ENCODE peak calls at places on chromosomes 4 and X, in four cellular contexts. H is GM10248, V is GM06990, C is glutamatergic neuron. L is an unnamed sample.

GRCh38 chr4:2768921-2769336 is 12.8 kb upstream of the TNIP2 start:
- DNase-seq in C (no peak), H (no peak), V (no peak), L (no peak)

GRCh38 chr4:40473578-40474388 is 138.7 kb downstream of the CHRNA9 start:
- DNase-seq in H (peak; percentile 24), C (no peak), V (no peak), L (no peak)

GRCh38 chr4:130336585-130337217 is 1240.7 kb downstream of the C4orf33 start:
- DNase-seq in H (no peak), C (no peak), V (no peak), L (no peak)

GRCh38 chrX:47186096-47186740 is 7.4 kb upstream of the UBA1 start:
- DNase-seq in V (no peak), C (no peak), H (no peak), L (no peak)

GRCh38 chrX:46465203-46465602 is 80.0 kb downstream of the ZNF674 start:
- DNase-seq in H (no peak), C (no peak), V (no peak), L (no peak)

GRCh38 chr4:93786149-93786548 is 42.4 kb upstream of the ATOH1 start:
- DNase-seq in V (no peak), C (no peak), H (no peak), L (no peak)

GRCh38 chrX:110692876-110693275 is 102.7 kb downstream of the CHRDL1 start:
- DNase-seq in H (no peak), C (no peak), V (no peak), L (no peak)

GRCh38 chr4:96654045-96654444 is 814.2 kb downstream of the PDHA2 start:
- DNase-seq in H (no peak), V (no peak), C (no peak), L (no peak)

GRCh38 chr4:151152033-151152432 is 52.6 kb downstream of the RPS3A start:
- DNase-seq in V (no peak), H (no peak), C (no peak), L (no peak)

GRCh38 chr4:129453524-129453923 is 357.6 kb downstream of the C4orf33 start:
- DNase-seq in C (no peak), H (no peak), V (no peak), L (no peak)

GRCh38 chr4:6892190-6892908 is 17.3 kb upstream of the TBC1D14 start:
- DNase-seq in C (peak; percentile 32), V (no peak), H (peak; percentile 38), L (no peak)

GRCh38 chr4:155408796-155409195 is 32.0 kb upstream of the MAP9 start:
- DNase-seq in C (no peak), V (no peak), H (no peak), L (no peak)

GRCh38 chr4:19776021-19776459 is 475.7 kb upstream of the SLIT2 start:
- DNase-seq in H (no peak), C (no peak), V (no peak), L (no peak)
- TF ChIP-seq CTCF in H (no peak), C (no peak), V (no peak), L (no peak)

GRCh38 chrX:65534450-65535292 is at the start of gene LAS1L:
- DNase-seq in C (peak; percentile 87), V (peak; percentile 91), H (peak; percentile 90), L (peak; percentile 81)
- TF ChIP-seq CTCF in C (no peak), V (no peak), H (no peak), L (no peak)

DNA sequence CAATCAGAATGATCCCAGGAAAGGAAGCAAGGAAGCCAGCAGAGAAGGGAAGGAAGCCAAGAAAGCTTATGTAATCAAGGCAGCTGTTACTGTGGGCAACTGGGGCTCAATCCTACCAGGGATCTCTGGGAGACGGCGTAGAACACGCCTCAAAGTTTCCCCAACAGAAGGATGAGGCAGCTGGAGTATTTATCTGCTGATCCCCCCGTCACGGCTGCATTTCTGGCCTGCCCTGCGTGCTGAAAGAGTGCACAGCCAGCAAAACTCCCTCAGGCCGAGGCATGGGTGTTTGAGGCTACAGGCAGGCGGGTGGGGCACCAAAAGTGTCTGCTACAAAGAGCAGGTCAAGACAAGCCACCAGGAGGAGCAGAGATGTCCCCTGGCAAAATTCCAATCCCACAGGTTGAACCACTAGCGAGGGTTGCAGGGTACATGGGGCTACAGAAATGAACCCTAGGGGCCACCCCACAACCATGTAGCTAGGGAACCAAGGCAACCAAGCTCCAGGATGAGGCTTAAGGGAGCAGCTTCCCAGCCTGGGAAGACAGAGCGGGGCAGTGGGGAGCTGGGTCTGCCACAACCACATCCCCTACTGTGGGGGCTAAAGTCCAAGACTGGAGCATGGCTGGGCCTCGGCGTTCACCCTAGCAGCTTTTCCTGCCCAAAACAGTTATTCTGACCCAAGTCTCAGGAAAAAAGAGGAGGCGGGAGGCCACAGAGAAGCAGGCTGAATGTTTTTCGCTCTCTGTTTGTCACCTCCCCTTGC is 113.4 kb downstream of the BCOR start:
- DNase-seq in H (no peak), V (no peak), C (no peak), L (no peak)
- TF ChIP-seq CTCF in H (no peak), V (peak; percentile 3), C (no peak), L (no peak)

DNA sequence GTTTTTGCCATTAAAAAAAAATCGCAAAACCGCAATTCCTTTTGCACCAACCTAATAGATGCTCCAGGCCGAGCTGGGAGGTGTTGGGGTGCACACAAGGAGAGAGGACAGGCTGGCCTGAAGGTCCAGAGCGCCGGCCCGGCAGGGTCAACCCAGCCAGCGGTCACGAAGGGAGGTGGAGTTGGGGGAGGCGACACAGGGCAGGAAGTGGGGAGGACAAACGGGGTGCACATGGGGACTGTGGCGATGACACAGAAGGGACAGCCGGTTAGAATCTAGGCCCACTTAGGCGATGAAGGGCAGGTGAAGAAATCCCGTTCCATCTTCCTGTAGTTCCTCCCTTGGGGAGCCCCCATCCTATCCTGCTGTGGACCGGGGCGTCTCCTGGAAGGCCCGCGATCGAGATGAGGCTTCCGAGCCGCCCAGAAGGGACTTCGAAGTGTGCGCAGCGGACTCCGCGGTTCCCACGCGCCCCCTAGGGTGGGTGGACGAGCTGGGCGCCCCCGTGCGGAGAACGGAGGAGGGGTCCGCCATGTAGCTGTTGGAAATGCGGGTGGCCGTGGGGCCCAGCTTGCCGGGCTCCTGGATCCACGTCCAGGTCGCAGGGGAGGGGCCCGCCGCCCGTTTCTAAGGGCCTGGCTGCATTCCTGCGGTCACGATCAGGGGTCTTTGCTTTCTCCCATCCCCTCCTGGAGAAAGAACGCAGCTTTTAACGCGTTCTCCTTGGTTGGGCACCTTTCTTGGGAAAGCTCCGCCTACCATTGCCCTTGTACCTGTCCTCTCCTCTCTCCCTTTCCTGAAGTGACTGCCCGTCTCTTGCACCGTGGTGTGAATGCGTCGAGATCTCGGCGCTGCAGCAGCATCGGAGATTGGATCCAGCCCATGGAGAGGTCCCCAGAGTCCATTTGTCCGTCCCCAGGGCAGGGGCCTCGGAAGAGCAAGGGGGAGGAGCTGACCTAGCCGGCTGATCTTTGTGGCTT is 17.0 kb upstream of the HPF1 start:
- DNase-seq in V (peak; percentile 35), C (peak; percentile 52), H (peak; percentile 22), L (peak; percentile 53)
- TF ChIP-seq CTCF in V (no peak), C (peak; percentile 29), H (peak; percentile 42), L (peak; percentile 14)

DNA sequence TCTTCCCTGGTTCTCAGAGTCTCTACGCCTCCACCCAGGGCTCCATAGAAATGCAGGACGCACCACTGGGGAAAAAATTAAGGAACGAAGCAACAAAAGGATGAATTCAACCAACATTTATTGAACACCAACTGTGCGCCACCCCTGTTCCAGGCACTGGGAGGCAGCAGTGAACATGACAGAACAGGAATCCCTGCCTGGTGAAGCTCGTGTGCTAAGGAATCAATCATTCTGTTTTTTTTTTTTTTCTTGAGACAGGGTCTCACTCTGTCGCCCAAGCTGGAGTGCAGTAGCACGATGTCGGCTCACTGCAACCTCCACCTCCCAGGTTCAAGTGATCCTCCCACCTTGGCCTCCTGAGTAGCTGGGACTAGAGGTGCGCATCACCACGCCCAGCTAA is 1.9 kb upstream of the FTSJ1 start:
- DNase-seq in V (no peak), H (no peak), C (no peak), L (peak; percentile 21)
- TF ChIP-seq CTCF in V (peak; percentile 45), H (peak; percentile 44), C (no peak), L (no peak)

GRCh38 chr4:111798840-111799239 is 346.4 kb upstream of the FAM241A start:
- DNase-seq in C (no peak), V (no peak), H (no peak), L (no peak)
- TF ChIP-seq CTCF in C (peak; percentile 15), V (peak; percentile 12), H (no peak), L (no peak)